ENCODE peak calls at places on chromosomes 16 and 17, in ten cellular contexts. One of them, this sample, is unnamed.

GRCh38 chr16:54957403-54957802 is 26.7 kb downstream of the IRX5 start:
- DNase-seq in neural crest cell: no peak
- DNase-seq in breast epithelium: no peak
- DNase-seq in NCI-H1930: no peak
- DNase-seq in stimulated activated CD8-positive, alpha-beta memory T cell treated with anti-CD3 and anti-CD28 coated beads, Interleukin-2, amount 100 ng/mL, for 1 hour: no peak
- DNase-seq in CD4-positive, alpha-beta T cell: no peak
- DNase-seq in EL: peak
- DNase-seq in stimulated activated CD4-positive, alpha-beta T cell treated with anti-CD3 and anti-CD28 coated beads, Interleukin-15, amount 100 ng/mL, for 1 hour: no peak
- DNase-seq in GM18507: no peak
- DNase-seq in NCI-H2029 treated with DMSO at 0.1 percent for 48 hours: peak
- DNase-seq in this sample: no peak

GRCh38 chr16:1929105-1929504 is 10.9 kb upstream of the HS3ST6 start:
- DNase-seq in stimulated activated CD8-positive, alpha-beta memory T cell treated with anti-CD3 and anti-CD28 coated beads, Interleukin-2, amount 100 ng/mL, for 1 hour: no peak
- DNase-seq in neural crest cell: no peak
- DNase-seq in GM18507: no peak
- DNase-seq in breast epithelium: no peak
- DNase-seq in stimulated activated CD4-positive, alpha-beta T cell treated with anti-CD3 and anti-CD28 coated beads, Interleukin-15, amount 100 ng/mL, for 1 hour: no peak
- DNase-seq in CD4-positive, alpha-beta T cell: no peak
- DNase-seq in NCI-H1930: no peak
- DNase-seq in EL: peak
- DNase-seq in NCI-H2029 treated with DMSO at 0.1 percent for 48 hours: no peak
- DNase-seq in this sample: no peak

GRCh38 chr16:84356591-84357116 is 11.7 kb upstream of the ATP2C2 start:
- DNase-seq in GM18507: no peak
- DNase-seq in stimulated activated CD4-positive, alpha-beta T cell treated with anti-CD3 and anti-CD28 coated beads, Interleukin-15, amount 100 ng/mL, for 1 hour: no peak
- DNase-seq in breast epithelium: peak
- DNase-seq in NCI-H2029 treated with DMSO at 0.1 percent for 48 hours: no peak
- DNase-seq in EL: peak
- DNase-seq in CD4-positive, alpha-beta T cell: no peak
- DNase-seq in stimulated activated CD8-positive, alpha-beta memory T cell treated with anti-CD3 and anti-CD28 coated beads, Interleukin-2, amount 100 ng/mL, for 1 hour: no peak
- DNase-seq in neural crest cell: peak
- DNase-seq in NCI-H1930: no peak
- DNase-seq in this sample: no peak

GRCh38 chr17:60354223-60354622 is 37.7 kb downstream of the USP32 start:
- DNase-seq in NCI-H2029 treated with DMSO at 0.1 percent for 48 hours: no peak
- DNase-seq in stimulated activated CD8-positive, alpha-beta memory T cell treated with anti-CD3 and anti-CD28 coated beads, Interleukin-2, amount 100 ng/mL, for 1 hour: no peak
- DNase-seq in neural crest cell: no peak
- DNase-seq in GM18507: no peak
- DNase-seq in EL: peak
- DNase-seq in stimulated activated CD4-positive, alpha-beta T cell treated with anti-CD3 and anti-CD28 coated beads, Interleukin-15, amount 100 ng/mL, for 1 hour: no peak
- DNase-seq in CD4-positive, alpha-beta T cell: no peak
- DNase-seq in breast epithelium: no peak
- DNase-seq in NCI-H1930: no peak
- DNase-seq in this sample: no peak

GRCh38 chr17:77810536-77810935 is 148.0 kb upstream of the TNRC6C start:
- DNase-seq in NCI-H2029 treated with DMSO at 0.1 percent for 48 hours: no peak
- DNase-seq in GM18507: no peak
- DNase-seq in stimulated activated CD8-positive, alpha-beta memory T cell treated with anti-CD3 and anti-CD28 coated beads, Interleukin-2, amount 100 ng/mL, for 1 hour: no peak
- DNase-seq in CD4-positive, alpha-beta T cell: no peak
- DNase-seq in neural crest cell: no peak
- DNase-seq in breast epithelium: peak
- DNase-seq in NCI-H1930: no peak
- DNase-seq in EL: peak
- DNase-seq in stimulated activated CD4-positive, alpha-beta T cell treated with anti-CD3 and anti-CD28 coated beads, Interleukin-15, amount 100 ng/mL, for 1 hour: no peak
- DNase-seq in this sample: no peak

GRCh38 chr17:77316191-77316641 is 175.4 kb downstream of the SEC14L1 start:
- DNase-seq in CD4-positive, alpha-beta T cell: no peak
- DNase-seq in neural crest cell: no peak
- DNase-seq in NCI-H1930: no peak
- DNase-seq in GM18507: no peak
- DNase-seq in NCI-H2029 treated with DMSO at 0.1 percent for 48 hours: no peak
- DNase-seq in EL: peak
- DNase-seq in breast epithelium: peak
- DNase-seq in stimulated activated CD4-positive, alpha-beta T cell treated with anti-CD3 and anti-CD28 coated beads, Interleukin-15, amount 100 ng/mL, for 1 hour: no peak
- DNase-seq in stimulated activated CD8-positive, alpha-beta memory T cell treated with anti-CD3 and anti-CD28 coated beads, Interleukin-2, amount 100 ng/mL, for 1 hour: no peak
- DNase-seq in this sample: no peak

GRCh38 chr16:10979717-10980601 is 35.6 kb downstream of the CLEC16A start:
- DNase-seq in EL: no peak
- DNase-seq in breast epithelium: peak
- DNase-seq in NCI-H2029 treated with DMSO at 0.1 percent for 48 hours: no peak
- DNase-seq in GM18507: no peak
- DNase-seq in stimulated activated CD4-positive, alpha-beta T cell treated with anti-CD3 and anti-CD28 coated beads, Interleukin-15, amount 100 ng/mL, for 1 hour: no peak
- DNase-seq in stimulated activated CD8-positive, alpha-beta memory T cell treated with anti-CD3 and anti-CD28 coated beads, Interleukin-2, amount 100 ng/mL, for 1 hour: no peak
- DNase-seq in CD4-positive, alpha-beta T cell: no peak
- DNase-seq in neural crest cell: no peak
- DNase-seq in NCI-H1930: no peak
- DNase-seq in this sample: no peak

GRCh38 chr16:5633845-5634440 is 536.3 kb upstream of the EEF2KMT start:
- DNase-seq in NCI-H2029 treated with DMSO at 0.1 percent for 48 hours: peak
- DNase-seq in CD4-positive, alpha-beta T cell: no peak
- DNase-seq in stimulated activated CD4-positive, alpha-beta T cell treated with anti-CD3 and anti-CD28 coated beads, Interleukin-15, amount 100 ng/mL, for 1 hour: no peak
- DNase-seq in GM18507: peak
- DNase-seq in EL: no peak
- DNase-seq in NCI-H1930: peak
- DNase-seq in breast epithelium: no peak
- DNase-seq in neural crest cell: no peak
- DNase-seq in stimulated activated CD8-positive, alpha-beta memory T cell treated with anti-CD3 and anti-CD28 coated beads, Interleukin-2, amount 100 ng/mL, for 1 hour: no peak
- DNase-seq in this sample: no peak

GRCh38 chr17:38922538-38923291 is 2.7 kb upstream of the LASP1NB start:
- DNase-seq in breast epithelium: peak
- DNase-seq in stimulated activated CD8-positive, alpha-beta memory T cell treated with anti-CD3 and anti-CD28 coated beads, Interleukin-2, amount 100 ng/mL, for 1 hour: no peak
- DNase-seq in NCI-H2029 treated with DMSO at 0.1 percent for 48 hours: peak
- DNase-seq in GM18507: no peak
- DNase-seq in NCI-H1930: no peak
- DNase-seq in EL: peak
- DNase-seq in CD4-positive, alpha-beta T cell: no peak
- DNase-seq in stimulated activated CD4-positive, alpha-beta T cell treated with anti-CD3 and anti-CD28 coated beads, Interleukin-15, amount 100 ng/mL, for 1 hour: no peak
- DNase-seq in neural crest cell: no peak
- DNase-seq in this sample: no peak

GRCh38 chr17:855594-855993 is 73.4 kb downstream of the MRM3 start:
- DNase-seq in NCI-H2029 treated with DMSO at 0.1 percent for 48 hours: no peak
- DNase-seq in CD4-positive, alpha-beta T cell: no peak
- DNase-seq in breast epithelium: no peak
- DNase-seq in EL: no peak
- DNase-seq in stimulated activated CD8-positive, alpha-beta memory T cell treated with anti-CD3 and anti-CD28 coated beads, Interleukin-2, amount 100 ng/mL, for 1 hour: no peak
- DNase-seq in GM18507: no peak
- DNase-seq in neural crest cell: no peak
- DNase-seq in stimulated activated CD4-positive, alpha-beta T cell treated with anti-CD3 and anti-CD28 coated beads, Interleukin-15, amount 100 ng/mL, for 1 hour: no peak
- DNase-seq in NCI-H1930: no peak
- DNase-seq in this sample: no peak

GRCh38 chr17:49887744-49888360 is 40.0 kb upstream of the TAC4 start:
- DNase-seq in NCI-H1930: no peak
- DNase-seq in neural crest cell: no peak
- DNase-seq in breast epithelium: peak
- DNase-seq in stimulated activated CD8-positive, alpha-beta memory T cell treated with anti-CD3 and anti-CD28 coated beads, Interleukin-2, amount 100 ng/mL, for 1 hour: no peak
- DNase-seq in NCI-H2029 treated with DMSO at 0.1 percent for 48 hours: no peak
- DNase-seq in GM18507: no peak
- DNase-seq in EL: no peak
- DNase-seq in CD4-positive, alpha-beta T cell: no peak
- DNase-seq in stimulated activated CD4-positive, alpha-beta T cell treated with anti-CD3 and anti-CD28 coated beads, Interleukin-15, amount 100 ng/mL, for 1 hour: no peak
- DNase-seq in this sample: no peak

GRCh38 chr17:71765437-71765836 is 355.4 kb upstream of the SOX9 start:
- DNase-seq in CD4-positive, alpha-beta T cell: no peak
- DNase-seq in breast epithelium: no peak
- DNase-seq in GM18507: no peak
- DNase-seq in stimulated activated CD8-positive, alpha-beta memory T cell treated with anti-CD3 and anti-CD28 coated beads, Interleukin-2, amount 100 ng/mL, for 1 hour: no peak
- DNase-seq in stimulated activated CD4-positive, alpha-beta T cell treated with anti-CD3 and anti-CD28 coated beads, Interleukin-15, amount 100 ng/mL, for 1 hour: no peak
- DNase-seq in neural crest cell: no peak
- DNase-seq in EL: peak
- DNase-seq in NCI-H2029 treated with DMSO at 0.1 percent for 48 hours: no peak
- DNase-seq in NCI-H1930: no peak
- DNase-seq in this sample: no peak

GRCh38 chr17:40921026-40921425 is 16.4 kb downstream of the KRT23 start:
- DNase-seq in GM18507: no peak
- DNase-seq in NCI-H1930: no peak
- DNase-seq in neural crest cell: no peak
- DNase-seq in EL: no peak
- DNase-seq in stimulated activated CD8-positive, alpha-beta memory T cell treated with anti-CD3 and anti-CD28 coated beads, Interleukin-2, amount 100 ng/mL, for 1 hour: no peak
- DNase-seq in CD4-positive, alpha-beta T cell: no peak
- DNase-seq in NCI-H2029 treated with DMSO at 0.1 percent for 48 hours: no peak
- DNase-seq in breast epithelium: no peak
- DNase-seq in stimulated activated CD4-positive, alpha-beta T cell treated with anti-CD3 and anti-CD28 coated beads, Interleukin-15, amount 100 ng/mL, for 1 hour: no peak
- DNase-seq in this sample: no peak

GRCh38 chr17:58960068-58960467 is 146.6 kb downstream of the TRIM37 start:
- DNase-seq in NCI-H1930: no peak
- DNase-seq in breast epithelium: no peak
- DNase-seq in neural crest cell: no peak
- DNase-seq in CD4-positive, alpha-beta T cell: no peak
- DNase-seq in NCI-H2029 treated with DMSO at 0.1 percent for 48 hours: peak
- DNase-seq in stimulated activated CD4-positive, alpha-beta T cell treated with anti-CD3 and anti-CD28 coated beads, Interleukin-15, amount 100 ng/mL, for 1 hour: no peak
- DNase-seq in stimulated activated CD8-positive, alpha-beta memory T cell treated with anti-CD3 and anti-CD28 coated beads, Interleukin-2, amount 100 ng/mL, for 1 hour: no peak
- DNase-seq in EL: peak
- DNase-seq in GM18507: peak
- DNase-seq in this sample: no peak

GRCh38 chr17:38705523-38705802 is 390 bp downstream of the MLLT6 start:
- DNase-seq in stimulated activated CD8-positive, alpha-beta memory T cell treated with anti-CD3 and anti-CD28 coated beads, Interleukin-2, amount 100 ng/mL, for 1 hour: no peak
- DNase-seq in GM18507: no peak
- DNase-seq in NCI-H1930: no peak
- DNase-seq in EL: no peak
- DNase-seq in CD4-positive, alpha-beta T cell: no peak
- DNase-seq in neural crest cell: peak
- DNase-seq in breast epithelium: no peak
- DNase-seq in stimulated activated CD4-positive, alpha-beta T cell treated with anti-CD3 and anti-CD28 coated beads, Interleukin-15, amount 100 ng/mL, for 1 hour: no peak
- DNase-seq in NCI-H2029 treated with DMSO at 0.1 percent for 48 hours: no peak
- DNase-seq in this sample: no peak

GRCh38 chr16:82031116-82032084 is 3.7 kb upstream of the HSD17B2 start:
- DNase-seq in stimulated activated CD8-positive, alpha-beta memory T cell treated with anti-CD3 and anti-CD28 coated beads, Interleukin-2, amount 100 ng/mL, for 1 hour: no peak
- DNase-seq in stimulated activated CD4-positive, alpha-beta T cell treated with anti-CD3 and anti-CD28 coated beads, Interleukin-15, amount 100 ng/mL, for 1 hour: no peak
- DNase-seq in NCI-H2029 treated with DMSO at 0.1 percent for 48 hours: no peak
- DNase-seq in GM18507: peak
- DNase-seq in neural crest cell: no peak
- DNase-seq in breast epithelium: no peak
- DNase-seq in CD4-positive, alpha-beta T cell: no peak
- DNase-seq in EL: peak
- DNase-seq in NCI-H1930: peak
- DNase-seq in this sample: no peak

GRCh38 chr16:7115898-7116297 is 216.7 kb upstream of the RBFOX1 start:
- DNase-seq in neural crest cell: no peak
- DNase-seq in GM18507: no peak
- DNase-seq in NCI-H2029 treated with DMSO at 0.1 percent for 48 hours: no peak
- DNase-seq in stimulated activated CD8-positive, alpha-beta memory T cell treated with anti-CD3 and anti-CD28 coated beads, Interleukin-2, amount 100 ng/mL, for 1 hour: no peak
- DNase-seq in CD4-positive, alpha-beta T cell: no peak
- DNase-seq in breast epithelium: no peak
- DNase-seq in stimulated activated CD4-positive, alpha-beta T cell treated with anti-CD3 and anti-CD28 coated beads, Interleukin-15, amount 100 ng/mL, for 1 hour: no peak
- DNase-seq in EL: no peak
- DNase-seq in NCI-H1930: no peak
- DNase-seq in this sample: no peak